ENCODE peak calls at places on chromosome 20, in five cellular contexts. B, I, L, F and T are unnamed samples.
A peak's percentile ranks its signal among the peaks of the same experiment; 100 is the strongest.

GRCh38 chr20:32124916-32125454 is 15.5 kb downstream of the TM9SF4 start:
- DNase-seq in B (no peak), I (no peak), L (no peak), F (no peak), T (no peak)

GRCh38 chr20:61976650-61977332 is 88.9 kb downstream of the TAF4 start:
- DNase-seq in B (no peak), I (no peak), L (no peak), F (no peak), T (peak; percentile 39)

GRCh38 chr20:57435498-57436222 is 44.5 kb downstream of the RBM38 start:
- DNase-seq in B (peak; percentile 29), I (peak; percentile 88), L (no peak), F (no peak), T (peak; percentile 97)

GRCh38 chr20:61926796-61927192 is 138.9 kb downstream of the TAF4 start:
- DNase-seq in B (no peak), I (no peak), L (no peak), F (no peak), T (no peak)

GRCh38 chr20:36728986-36729385 is 16.9 kb downstream of the NDRG3 start:
- DNase-seq in B (peak; percentile 13), I (no peak), L (no peak), F (peak; percentile 23), T (no peak)

GRCh38 chr20:1872456-1873183 is 22.6 kb upstream of the SIRPA start:
- DNase-seq in B (no peak), I (no peak), L (no peak), F (no peak), T (no peak)

GRCh38 chr20:23059831-23060230 is 10.4 kb upstream of the THBD start:
- DNase-seq in B (no peak), I (no peak), L (no peak), F (no peak), T (peak; percentile 39)

GRCh38 chr20:21111416-21111815 is 5.3 kb upstream of the LINC00237 start:
- DNase-seq in B (no peak), I (no peak), L (no peak), F (no peak), T (no peak)

GRCh38 chr20:54291339-54292060 is 83.6 kb downstream of the PFDN4 start:
- DNase-seq in B (no peak), I (no peak), L (no peak), F (no peak), T (no peak)